ENCODE peak calls at places on chromosomes 1 and 21, in six cellular contexts. B is pancreas, T is right cardiac atrium, S is IMR-90, L is cardiac muscle cell, M is lower lobe of right lung. U is an unnamed sample. For H3K27me3 and H3K4me1, the result is how much of the 10 kb centered on the place peaks cover.

GRCh38 chr1:193019442-193020026 is 39.6 kb downstream of the UCHL5 start:
- DNase-seq in S (peak), T (no peak), L (peak), M (no peak), B (no peak), U (peak)

GRCh38 chr1:24870551-24871195 is 59.4 kb downstream of the RUNX3 start:
- DNase-seq in B (no peak), M (no peak), L (no peak), S (no peak), T (no peak), U (no peak)

GRCh38 chr1:151661728-151662127 is 49.9 kb downstream of the SNX27 start:
- DNase-seq in L (no peak), S (no peak), B (no peak), T (no peak), M (no peak), U (no peak)

GRCh38 chr1:31600641-31601040 is 16.8 kb upstream of the HCRTR1 start:
- DNase-seq in B (no peak), L (no peak), M (no peak), T (no peak), S (no peak), U (no peak)

GRCh38 chr1:198495635-198496034 is 44.8 kb downstream of the ATP6V1G3 start:
- DNase-seq in L (no peak), T (no peak), S (no peak), B (no peak), M (no peak), U (no peak)

GRCh38 chr1:46444466-46444865 is 45.2 kb upstream of the DMBX1 start:
- DNase-seq in L (no peak), B (no peak), M (no peak), T (no peak), S (no peak), U (no peak)

GRCh38 chr1:61869691-61870109 is 127.4 kb downstream of the PATJ start:
- DNase-seq in B (no peak), M (no peak), L (no peak), S (no peak), T (peak), U (no peak)

GRCh38 chr21:38810034-38810825 is 4.5 kb downstream of the ETS2 start:
- DNase-seq in S (no peak), L (no peak), T (no peak), B (no peak), M (no peak), U (no peak)

GRCh38 chr1:53378932-53379661 is 51.2 kb upstream of the LRP8 start:
- DNase-seq in S (no peak), B (no peak), M (peak), T (no peak), L (no peak), U (peak)

GRCh38 chr1:226953175-226953800 is 13.2 kb downstream of the COQ8A start:
- DNase-seq in S (peak), T (no peak), B (no peak), L (no peak), M (no peak), U (no peak)

GRCh38 chr21:45543710-45544448 is 1.6 kb upstream of the SLC19A1 start:
- DNase-seq in B (no peak), L (no peak), T (peak), M (peak), S (no peak), U (peak)

GRCh38 chr1:146051452-146051852 is 29.9 kb upstream of the HJV start:
- DNase-seq in S (no peak), L (no peak), T (no peak), M (no peak), B (no peak), U (no peak)

GRCh38 chr1:11963622-11964021 is 16.6 kb upstream of the MFN2 start:
- DNase-seq in T (no peak), L (no peak), M (no peak), B (no peak), S (no peak), U (no peak)

GRCh38 chr1:61093525-61094137 is 11.3 kb downstream of the NFIA start:
- DNase-seq in T (no peak), M (no peak), S (no peak), B (no peak), L (no peak), U (no peak)

GRCh38 chr1:114755006-114755936 is 2.5 kb downstream of the CSDE1 start:
- DNase-seq in S (peak), T (no peak), M (no peak), L (no peak), B (no peak), U (no peak)

GRCh38 chr1:167492509-167492910 is 25.8 kb downstream of the CD247 start:
- DNase-seq in T (no peak), M (no peak), S (no peak), L (no peak), B (no peak), U (no peak)

GRCh38 chr1:241325441-241325840 is 31.6 kb downstream of the RGS7 start:
- DNase-seq in T (no peak), M (no peak), L (no peak), S (no peak), B (no peak), U (no peak)

GRCh38 chr21:14452031-14452778 is 69.3 kb upstream of the HSPA13 start:
- DNase-seq in S (no peak), T (no peak), L (no peak), M (no peak), B (no peak), U (no peak)

GRCh38 chr1:53643881-53644390 is 95.0 kb downstream of the GLIS1 start:
- DNase-seq in B (no peak), M (no peak), S (no peak), T (no peak), L (no peak), U (no peak)

GRCh38 chr1:74811421-74812179 is 78.6 kb downstream of the TYW3 start:
- DNase-seq in T (no peak), S (no peak), B (no peak), L (peak), M (no peak), U (no peak)

GRCh38 chr1:51829058-51829457 is 49.5 kb downstream of the NRDC start:
- DNase-seq in L (no peak), M (no peak), B (no peak), T (no peak), S (no peak), U (no peak)

GRCh38 chr1:163673756-163674155 is 352.0 kb downstream of the NUF2 start:
- DNase-seq in L (no peak), B (no peak), S (peak), T (no peak), M (no peak), U (no peak)

GRCh38 chr1:75202751-75203150 is 68.6 kb downstream of the LHX8 start:
- DNase-seq in S (no peak), L (no peak), M (no peak), B (no peak), T (no peak), U (no peak)

GRCh38 chr1:17671314-17671705 is 83.8 kb upstream of the ACTL8 start:
- DNase-seq in T (no peak), S (no peak), M (no peak), L (no peak), B (no peak), U (no peak)

GRCh38 chr1:39076127-39076798 is 50.1 kb downstream of the NDUFS5 start:
- DNase-seq in B (peak), T (peak), M (no peak), S (peak), L (no peak), U (no peak)

GRCh38 chr1:98947071-98947470 is 57.6 kb downstream of the PLPPR5 start:
- DNase-seq in T (no peak), S (no peak), L (no peak), M (no peak), B (no peak), U (no peak)

GRCh38 chr1:25727819-25728286 is 72.1 kb upstream of the SELENON start:
- DNase-seq in T (peak), L (peak), M (no peak), B (peak), S (peak), U (no peak)

GRCh38 chr1:110631836-110632620 is 25.9 kb upstream of the KCNA2 start:
- DNase-seq in T (no peak), S (no peak), M (no peak), B (no peak), L (no peak), U (no peak)

GRCh38 chr1:33612877-33613487 is 140.5 kb downstream of the ZSCAN20 start:
- DNase-seq in M (no peak), S (peak), L (peak), B (peak), T (peak), U (peak)

GRCh38 chr1:36765785-36766300 is 268.5 kb downstream of the GRIK3 start:
- DNase-seq in B (no peak), T (no peak), M (no peak), L (no peak), S (no peak), U (no peak)

GRCh38 chr1:199585392-199585791 is 442.1 kb upstream of the NR5A2 start:
- DNase-seq in T (no peak), L (no peak), S (no peak), M (no peak), B (no peak), U (no peak)

GRCh38 chr1:118945460-118945859 is 42.7 kb downstream of the TBX15 start:
- DNase-seq in T (no peak), S (no peak), B (no peak), L (no peak), M (no peak), U (no peak)

GRCh38 chr1:11187936-11188335 is 1.2 kb upstream of the ANGPTL7 start:
- DNase-seq in B (no peak), L (peak), T (no peak), S (no peak), M (no peak), U (no peak)

GRCh38 chr21:45452696-45453307 is 47.8 kb downstream of the COL18A1 start:
- DNase-seq in B (no peak), T (no peak), M (no peak), S (no peak), L (no peak), U (no peak)

GRCh38 chr1:224525411-224526040 is 90.6 kb upstream of the CNIH3 start:
- DNase-seq in S (peak), L (no peak), M (no peak), B (no peak), T (no peak), U (no peak)

GRCh38 chr1:92483442-92484170 is 3.1 kb downstream of the GFI1 start:
- DNase-seq in S (no peak), B (peak), L (peak), T (peak), M (peak), U (no peak)

GRCh38 chr1:3399732-3400131 is 54.7 kb upstream of the ARHGEF16 start:
- DNase-seq in L (no peak), M (no peak), T (no peak), B (no peak), S (no peak), U (no peak)
- H3K27me3 ChIP-seq in L (under half), M (under half), T (under half), B (under half), S (under half), U (under half)

DNA sequence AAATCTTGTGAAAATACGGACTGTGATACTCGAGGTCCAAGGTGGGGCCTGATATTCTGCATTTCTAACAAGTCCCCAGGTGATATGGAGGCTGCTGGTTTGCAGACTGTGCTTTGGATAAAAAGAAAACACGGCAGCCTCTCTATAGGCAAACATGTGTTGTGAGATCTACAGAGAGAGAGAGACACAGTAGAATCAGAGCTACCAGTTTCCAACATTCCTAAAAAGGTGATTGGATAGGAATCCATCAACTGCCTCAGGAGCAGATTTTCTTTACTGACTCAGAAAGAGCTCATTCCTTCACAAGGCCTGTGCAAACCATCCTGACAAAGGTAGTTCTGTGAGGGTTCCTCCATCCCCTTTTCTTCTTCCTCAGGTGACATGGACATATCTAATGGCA is 651.6 kb upstream of the CAMK1G start:
- DNase-seq in B (no peak), M (no peak), L (no peak), S (no peak), T (no peak), U (no peak)
- H3K4me1 ChIP-seq in B (under half), M (under half), L (under half), S (under half), T (under half), U (under half)

GRCh38 chr1:160836981-160837557 is 25.6 kb downstream of the CD244 start:
- DNase-seq in M (no peak), L (no peak), B (no peak), S (no peak), T (no peak), U (no peak)

GRCh38 chr1:160838876-160839275 is 23.8 kb downstream of the CD244 start:
- DNase-seq in S (no peak), T (no peak), M (no peak), B (no peak), L (no peak), U (no peak)

GRCh38 chr1:160837558-160838205 is 25.0 kb downstream of the CD244 start:
- DNase-seq in L (no peak), B (no peak), S (no peak), T (peak), M (peak), U (no peak)

GRCh38 chr1:160834945-160835565 is 27.6 kb downstream of the CD244 start:
- DNase-seq in B (peak), S (peak), L (peak), T (no peak), M (no peak), U (no peak)

DNA sequence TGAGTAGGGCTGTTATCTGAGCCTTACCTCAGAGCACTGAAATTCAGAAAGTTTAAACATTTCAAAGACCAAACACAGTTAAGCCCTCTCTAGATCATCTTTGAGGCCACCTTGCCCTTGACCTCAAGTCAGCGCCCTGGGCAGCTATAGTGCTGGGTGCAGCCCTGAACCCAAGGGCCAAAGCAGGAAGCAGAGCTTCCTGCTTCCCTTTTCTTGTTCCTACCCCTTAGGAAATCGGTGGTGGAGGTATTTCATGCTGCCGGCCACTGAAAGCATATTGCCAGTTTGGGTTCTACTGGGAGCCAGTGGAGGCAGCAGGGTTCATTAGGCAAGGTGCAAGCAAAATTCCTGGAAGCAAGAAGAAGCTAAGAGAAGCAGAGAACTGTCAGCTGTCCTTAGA is 26.1 kb downstream of the CD244 start:
- DNase-seq in T (no peak), B (no peak), L (no peak), S (no peak), M (no peak), U (no peak)
- H3K27ac ChIP-seq in T (no peak), B (no peak), L (no peak), S (no peak), M (peak), U (no peak)

GRCh38 chr1:234726359-234726836 is 116.4 kb upstream of the IRF2BP2 start:
- DNase-seq in S (peak), B (no peak), M (no peak), L (peak), T (no peak), U (no peak)

GRCh38 chr1:234722904-234723588 is 113.1 kb upstream of the IRF2BP2 start:
- DNase-seq in B (peak), S (peak), L (no peak), M (no peak), T (peak), U (peak)

GRCh38 chr1:234722267-234722704 is 112.3 kb upstream of the IRF2BP2 start:
- DNase-seq in S (no peak), B (no peak), M (no peak), T (peak), L (no peak), U (no peak)

GRCh38 chr1:234725177-234726132 is 115.5 kb upstream of the IRF2BP2 start:
- DNase-seq in B (peak), T (peak), M (no peak), S (no peak), L (no peak), U (no peak)

DNA sequence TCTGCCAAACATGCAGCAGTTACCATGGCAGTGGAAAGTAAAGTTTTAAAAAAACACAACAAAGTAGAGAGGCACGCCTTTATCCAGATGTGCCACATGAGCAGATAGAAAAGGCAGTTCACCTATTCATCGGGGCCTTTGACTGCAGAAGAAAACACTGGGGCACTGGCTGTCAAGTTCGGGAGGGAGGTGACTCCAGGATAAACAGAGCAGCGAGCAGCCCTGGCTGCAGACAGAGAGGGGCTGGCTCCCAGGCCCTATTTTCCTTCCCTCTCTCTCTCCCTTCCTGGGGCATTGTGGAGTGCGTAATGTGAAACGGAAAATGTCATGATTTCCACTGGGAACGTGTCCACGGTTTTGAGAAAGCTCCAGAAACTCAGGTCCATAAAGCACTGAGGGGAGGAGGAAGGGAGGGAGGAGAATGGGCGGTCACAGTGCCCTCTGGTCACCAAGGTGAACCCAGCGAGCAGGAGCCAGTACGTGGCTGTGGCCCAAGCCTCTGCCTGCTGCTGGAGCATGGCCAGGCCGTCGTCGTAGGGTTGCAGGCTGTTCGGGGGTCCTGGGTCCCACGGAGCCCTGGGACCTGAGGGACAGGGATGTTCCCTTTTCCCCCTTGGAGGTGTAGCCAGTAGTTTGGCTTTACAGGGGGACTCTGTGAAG is 114.7 kb upstream of the IRF2BP2 start:
- DNase-seq in T (peak), S (no peak), L (peak), M (peak), B (peak), U (no peak)
- H3K27me3 ChIP-seq in T (under half), S (under half), L (under half), M (under half), B (under half), U (under half)

GRCh38 chr1:181133969-181134418 is 45.5 kb downstream of the IER5 start:
- DNase-seq in B (no peak), S (no peak), L (no peak), M (no peak), T (no peak), U (no peak)
- H3K4me1 ChIP-seq in B (under half), S (under half), L (under half), M (under half), T (under half), U (under half)

GRCh38 chr1:231234506-231234905 is 6.5 kb upstream of the GNPAT start:
- DNase-seq in T (no peak), S (no peak), B (no peak), L (no peak), M (no peak), U (no peak)

GRCh38 chr1:231233735-231234417 is 7.1 kb upstream of the GNPAT start:
- DNase-seq in S (no peak), M (no peak), L (no peak), T (no peak), B (peak), U (no peak)

GRCh38 chr1:231236131-231236571 is 4.9 kb upstream of the GNPAT start:
- DNase-seq in S (no peak), M (no peak), B (no peak), L (no peak), T (no peak), U (no peak)

GRCh38 chr1:231236938-231237337 is 4.1 kb upstream of the GNPAT start:
- DNase-seq in B (no peak), S (no peak), L (no peak), T (no peak), M (no peak), U (no peak)

DNA sequence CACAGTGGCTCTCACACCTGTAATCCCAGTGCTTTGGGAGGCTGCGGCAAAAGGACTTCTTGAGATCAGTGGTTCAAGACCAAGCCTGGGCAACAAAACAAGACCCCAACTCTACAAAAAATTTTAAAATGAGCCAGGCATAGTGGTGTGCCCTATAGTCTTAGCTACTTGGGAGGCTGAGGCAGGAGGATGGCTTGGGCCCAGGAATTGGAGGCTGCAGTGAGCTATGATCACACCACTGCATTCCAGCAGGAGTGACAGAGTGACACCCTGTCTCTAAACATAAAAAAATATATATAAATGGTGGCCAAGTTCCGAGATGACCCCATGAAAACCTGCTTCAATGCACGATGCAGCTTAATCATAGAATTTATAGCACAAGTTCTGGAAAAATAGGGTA is 5.5 kb upstream of the GNPAT start:
- DNase-seq in M (no peak), T (no peak), B (no peak), S (no peak), L (no peak), U (no peak)
- H3K27ac ChIP-seq in M (no peak), T (no peak), B (peak), S (no peak), L (no peak), U (no peak)

GRCh38 chr1:204973449-204973848 is 69.6 kb upstream of the CNTN2 start:
- DNase-seq in L (no peak), M (no peak), B (no peak), S (no peak), T (no peak), U (no peak)

GRCh38 chr1:204974326-204974725 is 68.7 kb upstream of the CNTN2 start:
- DNase-seq in M (no peak), S (no peak), B (no peak), T (no peak), L (no peak), U (no peak)

GRCh38 chr1:204976666-204977065 is 66.3 kb upstream of the CNTN2 start:
- DNase-seq in B (no peak), L (no peak), M (no peak), T (no peak), S (no peak), U (no peak)

GRCh38 chr1:204975568-204976235 is 67.3 kb upstream of the CNTN2 start:
- DNase-seq in B (peak), L (peak), T (no peak), M (no peak), S (peak), U (peak)

DNA sequence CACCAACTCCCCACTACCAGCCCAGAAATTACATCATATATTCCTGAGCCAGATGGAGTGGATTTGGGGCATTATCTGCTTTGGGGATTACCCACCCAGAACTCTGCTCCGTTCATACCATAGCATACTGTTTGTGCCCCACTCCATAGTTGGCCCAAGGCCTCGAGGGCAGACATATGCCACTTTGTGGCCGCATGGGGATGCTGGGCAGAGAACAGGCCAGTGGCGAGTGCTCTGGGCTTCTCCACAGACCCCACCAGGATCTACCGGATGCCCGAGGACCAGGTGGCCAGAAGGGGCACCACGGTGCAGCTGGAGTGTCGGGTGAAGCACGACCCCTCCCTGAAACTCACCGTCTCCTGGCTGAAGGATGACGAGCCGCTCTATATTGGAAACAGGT is 68.0 kb upstream of the CNTN2 start:
- DNase-seq in L (no peak), T (no peak), B (no peak), M (no peak), S (no peak), U (no peak)
- H3K27me3 ChIP-seq in L (under half), T (under half), B (under half), M (under half), S (under half), U (under half)